ENCODE peak calls at places on chromosomes 3 and 15, in seven cellular contexts. F is anterior cingulate cortex; T is mucosa of gallbladder; M is memory B cell; N is EL; Q is stimulated activated CD8-positive, alpha-beta memory T cell treated with anti-CD3 and anti-CD28 coated beads, Interleukin-4, amount 100 ng/mL, for 4 hours; A is activated CD4-positive, alpha-beta T cell treated with anti-CD3 and anti-CD28 coated beads, Interleukin-2, amount 10 ng/mL, durations not matched to agents 7 days and 5 days. H is an unnamed sample.

GRCh38 chr3:67459796-67460195 is 194.6 kb downstream of the SUCLG2 start:
- DNase-seq in Q (no peak), A (no peak), F (no peak), N (no peak), T (no peak), M (no peak), H (no peak)

GRCh38 chr15:44038801-44039200 is 156.3 kb downstream of the FRMD5 start:
- DNase-seq in F (no peak), N (no peak), Q (no peak), T (no peak), A (no peak), M (no peak), H (no peak)

GRCh38 chr15:68385671-68386586 is 46.0 kb downstream of the ITGA11 start:
- DNase-seq in T (peak), M (no peak), N (no peak), A (no peak), F (no peak), Q (no peak), H (no peak)

GRCh38 chr3:155747867-155748266 is 3.0 kb upstream of the PLCH1 start:
- DNase-seq in Q (no peak), N (no peak), A (no peak), M (no peak), F (no peak), T (no peak), H (no peak)

GRCh38 chr3:112730210-112730609 is 89.3 kb upstream of the CCDC80 start:
- DNase-seq in Q (no peak), N (no peak), T (no peak), A (no peak), F (no peak), M (no peak), H (no peak)

GRCh38 chr3:75294124-75294523 is 370.0 kb upstream of the FRG2C start:
- DNase-seq in M (no peak), Q (no peak), A (no peak), N (peak), T (peak), F (peak), H (no peak)

GRCh38 chr3:150069633-150070032 is 98.9 kb upstream of the PFN2 start:
- DNase-seq in F (no peak), M (no peak), T (no peak), N (no peak), Q (no peak), A (no peak), H (no peak)

GRCh38 chr3:138942861-138943623 is 3.9 kb downstream of the FOXL2 start:
- DNase-seq in A (no peak), N (no peak), M (no peak), F (no peak), T (no peak), Q (no peak), H (no peak)

GRCh38 chr3:71912839-71913495 is 128.0 kb upstream of the PROK2 start:
- DNase-seq in N (no peak), A (no peak), T (no peak), M (no peak), Q (no peak), F (no peak), H (no peak)

GRCh38 chr3:141255864-141256263 is 24.2 kb downstream of the PXYLP1 start:
- DNase-seq in N (no peak), T (no peak), A (peak), F (no peak), Q (no peak), M (no peak), H (peak)

GRCh38 chr3:53230041-53230621 is 25.7 kb downstream of the TKT start:
- DNase-seq in A (no peak), Q (no peak), T (no peak), M (no peak), F (no peak), N (no peak), H (no peak)

GRCh38 chr3:13891017-13891392 is 11.1 kb upstream of the WNT7A start:
- DNase-seq in Q (no peak), F (no peak), T (no peak), N (no peak), M (no peak), A (no peak), H (no peak)

GRCh38 chr15:42826251-42826890 is 89.4 kb upstream of the CDAN1 start:
- DNase-seq in A (no peak), M (no peak), F (no peak), N (no peak), T (no peak), Q (no peak), H (no peak)

GRCh38 chr3:49500408-49501257 is 30.6 kb downstream of the DAG1 start:
- DNase-seq in N (peak), F (no peak), A (no peak), T (peak), Q (no peak), M (no peak), H (no peak)

GRCh38 chr3:5072100-5072816 is 49.8 kb upstream of the ARL8B start:
- DNase-seq in F (no peak), M (no peak), Q (no peak), N (no peak), T (no peak), A (no peak), H (no peak)

GRCh38 chr3:33392703-33393125 is 47.5 kb downstream of the UBP1 start:
- DNase-seq in Q (no peak), M (no peak), F (no peak), A (no peak), N (peak), T (no peak), H (no peak)

GRCh38 chr3:13133011-13133410 is 59.8 kb upstream of the IQSEC1 start:
- DNase-seq in M (no peak), A (no peak), N (no peak), F (no peak), Q (no peak), T (no peak), H (no peak)

GRCh38 chr3:70933105-70933810 is 620.8 kb upstream of the MDFIC2 start:
- DNase-seq in F (no peak), T (no peak), M (no peak), Q (no peak), A (no peak), N (peak), H (no peak)

GRCh38 chr15:40844543-40844981 is 714 bp downstream of the SPINT1 start:
- DNase-seq in Q (no peak), T (no peak), A (peak), N (peak), F (no peak), M (peak), H (peak)

GRCh38 chr3:119659584-119660291 is 651 bp downstream of the POPDC2 start:
- DNase-seq in Q (no peak), T (no peak), F (no peak), M (no peak), N (no peak), A (no peak), H (no peak)

GRCh38 chr3:180002006-180002405 is 34.7 kb downstream of the PEX5L start:
- DNase-seq in T (no peak), M (no peak), A (no peak), F (no peak), N (no peak), Q (no peak), H (no peak)

GRCh38 chr3:87336761-87337160 is 60.4 kb upstream of the POU1F1 start:
- DNase-seq in A (no peak), Q (no peak), T (no peak), N (no peak), F (no peak), M (no peak), H (no peak)

GRCh38 chr3:58769065-58769464 is 102.5 kb upstream of the FAM3D start:
- DNase-seq in F (no peak), M (no peak), N (no peak), A (no peak), T (no peak), Q (no peak), H (no peak)

GRCh38 chr3:151796105-151796705 is 17.7 kb upstream of the AADAC start:
- DNase-seq in M (no peak), A (no peak), T (no peak), Q (no peak), N (no peak), F (no peak), H (no peak)

GRCh38 chr3:98626151-98626550 is 32.7 kb upstream of the CPOX start:
- DNase-seq in N (no peak), M (no peak), A (no peak), Q (no peak), T (no peak), F (no peak), H (no peak)

GRCh38 chr3:110414851-110415250 is 656.8 kb upstream of the NECTIN3 start:
- DNase-seq in N (peak), M (no peak), F (no peak), T (no peak), Q (no peak), A (no peak), H (no peak)

GRCh38 chr15:26126819-26127387 is 263.8 kb upstream of the ATP10A start:
- DNase-seq in T (no peak), N (no peak), M (no peak), A (no peak), F (no peak), Q (no peak), H (no peak)

GRCh38 chr15:31041610-31042009 is 50.2 kb upstream of the MTMR10 start:
- DNase-seq in N (no peak), T (no peak), F (no peak), M (no peak), A (no peak), Q (no peak), H (no peak)

GRCh38 chr15:51818156-51818555 is 11.3 kb upstream of the TMOD3 start:
- DNase-seq in F (no peak), M (no peak), N (no peak), A (no peak), T (no peak), Q (no peak), H (no peak)

GRCh38 chr3:113948015-113948917 is 453 bp downstream of the ZDHHC23 start:
- DNase-seq in F (peak), T (no peak), N (no peak), A (no peak), M (peak), Q (no peak), H (peak)